ENCODE peak calls at places on chromosome 19, in five cellular contexts. N, Q, R, T and S are unnamed samples.
A peak's percentile ranks its signal among the peaks of the same experiment; 100 is the strongest.

GRCh38 chr19:11699931-11700794 is 38.6 kb downstream of the ZNF823 start:
- DNase-seq in N (no peak), Q (no peak), R (peak; percentile 43), T (no peak), S (no peak)

GRCh38 chr19:55165952-55166529 is 372 bp downstream of the DNAAF3 start:
- DNase-seq in N (no peak), Q (peak; percentile 48), R (peak; percentile 77), T (no peak), S (peak; percentile 16)

GRCh38 chr19:49984491-49984890 is 23.5 kb upstream of the SIGLEC11 start:
- DNase-seq in N (no peak), Q (no peak), R (no peak), T (no peak), S (no peak)

GRCh38 chr19:53883231-53883661 is 1.2 kb downstream of the PRKCG start:
- DNase-seq in N (no peak), Q (no peak), R (no peak), T (no peak), S (no peak)

GRCh38 chr19:6271721-6272410 is 7.9 kb downstream of the MLLT1 start:
- DNase-seq in N (no peak), Q (no peak), R (peak; percentile 84), T (no peak), S (no peak)

GRCh38 chr19:13330285-13330684 is 176.0 kb downstream of the CACNA1A start:
- DNase-seq in N (no peak), Q (no peak), R (no peak), T (no peak), S (no peak)

GRCh38 chr19:40465025-40465780 is at the start of gene BLVRB:
- DNase-seq in N (peak; percentile 1), Q (no peak), R (peak; percentile 88), T (no peak), S (no peak)

GRCh38 chr19:17868669-17869068 is 3.1 kb upstream of the SLC5A5 start:
- DNase-seq in N (no peak), Q (no peak), R (no peak), T (no peak), S (no peak)

GRCh38 chr19:46620716-46621115 is 4.2 kb downstream of the PTGIR start:
- DNase-seq in N (no peak), Q (no peak), R (no peak), T (no peak), S (no peak)

GRCh38 chr19:497861-498590 is 1.7 kb downstream of the MADCAM1 start:
- DNase-seq in N (no peak), Q (no peak), R (no peak), T (no peak), S (no peak)

GRCh38 chr19:29942404-29943261 is 594 bp downstream of the URI1 start:
- DNase-seq in N (peak; percentile 68), Q (peak; percentile 73), R (peak; percentile 46), T (peak; percentile 30), S (peak; percentile 76)

GRCh38 chr19:13102666-13103584 is at the start of gene LYL1:
- DNase-seq in N (no peak), Q (peak; percentile 31), R (no peak), T (no peak), S (no peak)

GRCh38 chr19:30519607-30520205 is 147.5 kb downstream of the ZNF536 start:
- DNase-seq in N (no peak), Q (no peak), R (no peak), T (no peak), S (no peak)

GRCh38 chr19:39299832-39300231 is 3.6 kb downstream of the IFNL1 start:
- DNase-seq in N (no peak), Q (no peak), R (no peak), T (no peak), S (no peak)

GRCh38 chr19:35908010-35908441 is at the start of gene TYROBP:
- DNase-seq in N (no peak), Q (no peak), R (no peak), T (no peak), S (no peak)

GRCh38 chr19:52494518-52494917 is 33.0 kb upstream of the ZNF808 start:
- DNase-seq in N (no peak), Q (no peak), R (peak; percentile 53), T (no peak), S (no peak)

GRCh38 chr19:58037927-58038687 is 4.3 kb downstream of the ZSCAN1 start:
- DNase-seq in N (no peak), Q (no peak), R (peak; percentile 9), T (no peak), S (no peak)

GRCh38 chr19:10979950-10980349 is 19.1 kb downstream of the SMARCA4 start:
- DNase-seq in N (no peak), Q (no peak), R (no peak), T (no peak), S (no peak)

GRCh38 chr19:3479177-3479818 is 1.0 kb downstream of the SMIM24 start:
- DNase-seq in N (no peak), Q (no peak), R (no peak), T (no peak), S (peak; percentile 44)

GRCh38 chr19:1851581-1852293 is 3.5 kb upstream of the REXO1 start:
- DNase-seq in N (peak; percentile 62), Q (peak; percentile 65), R (no peak), T (no peak), S (no peak)

GRCh38 chr19:31759359-31759758 is 410.1 kb upstream of the TSHZ3 start:
- DNase-seq in N (no peak), Q (no peak), R (no peak), T (no peak), S (no peak)

GRCh38 chr19:55486971-55487883 is 1.0 kb upstream of the SSC5D start:
- DNase-seq in N (no peak), Q (peak; percentile 47), R (peak; percentile 99), T (no peak), S (no peak)

GRCh38 chr19:13764101-13764807 is at the start of gene MRI1:
- DNase-seq in N (peak; percentile 55), Q (peak; percentile 68), R (peak; percentile 79), T (no peak), S (peak; percentile 39)

GRCh38 chr19:39645800-39646411 is 9.8 kb upstream of the LGALS16 start:
- DNase-seq in N (no peak), Q (peak; percentile 5), R (peak; percentile 22), T (no peak), S (no peak)

GRCh38 chr19:39341122-39341719 is 1.0 kb upstream of the SAMD4B start:
- DNase-seq in N (peak; percentile 9), Q (no peak), R (no peak), T (no peak), S (no peak)

GRCh38 chr19:11404588-11405258 is 14.4 kb downstream of the RGL3 start:
- DNase-seq in N (no peak), Q (no peak), R (no peak), T (no peak), S (no peak)

GRCh38 chr19:40512473-40513344 is 45.9 kb downstream of the SPTBN4 start:
- DNase-seq in N (no peak), Q (no peak), R (no peak), T (no peak), S (no peak)

GRCh38 chr19:29683009-29683408 is 17.7 kb downstream of the PLEKHF1 start:
- DNase-seq in N (no peak), Q (no peak), R (peak; percentile 67), T (no peak), S (no peak)

GRCh38 chr19:5456130-5456835 is 1.1 kb downstream of the ZNRF4 start:
- DNase-seq in N (no peak), Q (no peak), R (no peak), T (no peak), S (no peak)

GRCh38 chr19:47633516-47633915 is 24.6 kb downstream of the BICRA start:
- DNase-seq in N (no peak), Q (no peak), R (no peak), T (no peak), S (no peak)

GRCh38 chr19:40282209-40282580 is 3.0 kb downstream of the AKT2 start:
- DNase-seq in N (no peak), Q (no peak), R (no peak), T (no peak), S (no peak)

GRCh38 chr19:16385821-16386220 is 61.2 kb downstream of the KLF2 start:
- DNase-seq in N (no peak), Q (no peak), R (no peak), T (no peak), S (no peak)

GRCh38 chr19:54916822-54917221 is 10.9 kb downstream of the NCR1 start:
- DNase-seq in N (no peak), Q (no peak), R (no peak), T (no peak), S (no peak)

GRCh38 chr19:2711175-2711936 is 8.9 kb upstream of the GNG7 start:
- DNase-seq in N (no peak), Q (no peak), R (peak; percentile 82), T (no peak), S (no peak)